ENCODE peak calls at places on chromosomes 6 and 20, in seven cellular contexts. P is transverse colon, J is uterus, H is GM23338, O is pancreas, A is lung, S is tibial artery. C is an unnamed sample.

GRCh38 chr6:30657454-30657853 is 10.5 kb downstream of the C6orf136 start:
- DNase-seq in H (no peak), A (no peak), P (no peak), S (no peak), O (no peak), J (no peak), C (no peak)

GRCh38 chr6:130118236-130118635 is 99.9 kb downstream of the L3MBTL3 start:
- DNase-seq in H (no peak), O (no peak), J (no peak), A (no peak), P (no peak), S (no peak), C (no peak)

GRCh38 chr20:51966296-51966971 is 164.1 kb upstream of the SALL4 start:
- DNase-seq in P (peak; percentile 41), O (peak; percentile 21), A (peak; percentile 67), H (peak; percentile 95), S (no peak), J (peak; percentile 37), C (peak; percentile 75)

GRCh38 chr20:15742076-15742475 is 831.2 kb downstream of the KIF16B start:
- DNase-seq in H (no peak), A (no peak), S (no peak), J (no peak), O (no peak), P (no peak), C (no peak)

GRCh38 chr20:13336308-13337089 is 115.4 kb downstream of the ISM1 start:
- DNase-seq in J (no peak), P (no peak), S (no peak), A (no peak), O (no peak), H (no peak), C (no peak)

GRCh38 chr6:39430968-39431523 is 108.5 kb upstream of the KCNK16 start:
- DNase-seq in P (peak; percentile 57), A (peak; percentile 63), O (peak; percentile 20), J (no peak), S (peak; percentile 78), H (peak; percentile 37), C (peak; percentile 20)

GRCh38 chr6:107331409-107332386 is 127.7 kb downstream of the PDSS2 start:
- DNase-seq in S (no peak), O (no peak), H (no peak), J (no peak), A (no peak), P (no peak), C (no peak)

GRCh38 chr6:163694988-163695942 is 280.7 kb downstream of the QKI start:
- DNase-seq in P (no peak), O (no peak), A (no peak), S (no peak), J (no peak), H (no peak), C (no peak)

GRCh38 chr20:58676161-58676560 is 16.4 kb upstream of the NPEPL1 start:
- DNase-seq in H (no peak), A (no peak), P (no peak), S (no peak), O (no peak), J (no peak), C (no peak)

GRCh38 chr20:35359335-35359997 is 52.3 kb downstream of the UQCC1 start:
- DNase-seq in P (no peak), H (no peak), J (no peak), A (no peak), O (no peak), S (no peak), C (no peak)

GRCh38 chr20:4383966-4384365 is 337.7 kb upstream of the PRND start:
- DNase-seq in O (no peak), H (no peak), J (no peak), A (no peak), P (no peak), S (no peak), C (peak; percentile 32)

GRCh38 chr6:131368077-131368911 is 204.7 kb upstream of the ARG1 start:
- DNase-seq in A (peak; percentile 67), P (peak; percentile 76), O (peak; percentile 77), S (peak; percentile 72), J (peak; percentile 13), H (no peak), C (peak; percentile 74)

GRCh38 chr6:11731423-11731822 is 47.2 kb downstream of the ADTRP start:
- DNase-seq in O (peak; percentile 49), A (no peak), S (no peak), P (no peak), H (no peak), J (no peak), C (no peak)

GRCh38 chr6:119533603-119534279 is 184.2 kb upstream of the MAN1A1 start:
- DNase-seq in P (no peak), J (no peak), O (no peak), S (no peak), H (no peak), A (no peak), C (peak; percentile 32)

GRCh38 chr20:49889943-49890650 is 25.2 kb downstream of the SPATA2 start:
- DNase-seq in S (peak; percentile 58), O (no peak), H (peak; percentile 70), P (no peak), J (no peak), A (no peak), C (no peak)
- H3K4me1 ChIP-seq in S (no peaks in the 10 kb centered on the region), O (peaks cover 14% of the 10 kb centered on the region), H (peaks cover 10% of the 10 kb centered on the region), P (peaks cover 16% of the 10 kb centered on the region), J (no peaks in the 10 kb centered on the region), A (peaks cover 41% of the 10 kb centered on the region), C (peaks cover 37% of the 10 kb centered on the region)

GRCh38 chr20:576156-576555 is 32.6 kb upstream of the CSNK2A1 start:
- DNase-seq in A (no peak), H (no peak), O (no peak), J (no peak), S (no peak), P (no peak), C (no peak)
- TF ChIP-seq CTCF in A (no peak), H (no peak), O (no peak), J (no peak), S (no peak), P (no peak), C (no peak)

DNA sequence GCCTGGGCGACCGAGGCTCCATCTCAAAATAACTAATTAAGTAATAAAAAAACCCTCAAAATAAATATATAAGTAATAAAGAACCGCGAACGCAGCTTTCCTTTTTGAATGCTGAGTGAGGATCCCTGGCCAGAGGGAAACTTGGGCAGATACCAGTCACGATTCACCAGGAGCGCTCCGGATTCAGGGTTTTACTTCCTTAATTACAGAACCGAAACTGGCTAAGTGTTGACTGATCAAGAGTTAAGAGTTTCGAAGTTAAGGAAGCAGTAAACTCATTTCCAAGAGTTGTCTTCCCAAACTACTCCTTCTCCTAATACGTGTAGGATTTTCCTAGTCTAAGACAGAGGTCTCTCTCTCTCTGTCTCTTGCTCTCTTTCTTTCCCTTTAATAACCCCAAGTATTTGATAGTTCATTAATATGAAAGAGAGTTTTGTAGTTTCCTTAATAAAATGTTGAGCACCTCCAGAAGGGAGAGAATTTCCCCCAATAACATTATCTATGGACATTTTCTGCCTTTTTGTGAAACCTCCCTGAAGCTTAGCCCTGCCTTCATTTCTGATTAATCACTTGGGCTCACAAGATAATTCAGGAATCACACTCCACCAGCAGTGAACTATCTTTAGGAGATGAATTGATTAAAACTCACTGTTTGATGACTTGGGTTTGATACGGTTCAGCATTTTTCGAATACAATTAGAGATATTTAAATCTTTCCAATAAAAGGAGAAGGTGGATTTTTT is 61.5 kb upstream of the ZNF217 start:
- DNase-seq in O (no peak), A (no peak), P (peak; percentile 61), J (no peak), H (no peak), S (peak; percentile 68), C (no peak)
- H3K4me1 ChIP-seq in O (peaks cover 40% of the 10 kb centered on the region), A (peaks cover 2% of the 10 kb centered on the region), P (peaks cover 27% of the 10 kb centered on the region), J (no peaks in the 10 kb centered on the region), H (peaks cover 40% of the 10 kb centered on the region), S (no peaks in the 10 kb centered on the region), C (peaks cover 36% of the 10 kb centered on the region)

DNA sequence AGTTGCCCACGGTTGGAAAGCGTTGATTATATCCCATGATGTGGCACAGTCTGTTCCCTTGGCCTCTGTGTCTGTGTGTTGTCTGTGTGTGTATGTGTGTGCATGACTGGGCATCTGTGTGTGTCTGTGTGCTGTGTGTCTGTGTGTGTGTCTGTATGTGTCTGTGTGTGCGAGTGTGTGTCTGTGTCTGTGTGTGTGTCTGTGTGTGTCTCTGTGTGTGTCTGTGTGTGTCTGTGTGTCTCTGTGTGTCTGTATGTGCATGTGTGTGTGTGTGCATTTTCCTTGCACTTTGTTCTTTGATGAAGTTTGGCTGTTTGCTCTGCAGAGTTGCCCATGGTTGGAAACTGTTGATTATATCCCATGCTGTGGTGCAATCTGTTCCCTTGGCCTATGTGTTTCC is 78.1 kb upstream of the RIN2 start:
- DNase-seq in A (no peak), S (no peak), H (no peak), O (no peak), J (no peak), P (no peak), C (no peak)
- TF ChIP-seq CTCF in A (no peak), S (no peak), H (no peak), O (no peak), J (no peak), P (no peak), C (no peak)

GRCh38 chr6:10305740-10306423 is 109.0 kb downstream of the TFAP2A start:
- DNase-seq in O (no peak), S (no peak), H (no peak), P (no peak), J (no peak), A (no peak), C (no peak)

GRCh38 chr6:10300071-10300470 is 114.8 kb downstream of the TFAP2A start:
- DNase-seq in J (no peak), H (no peak), P (no peak), A (no peak), S (no peak), O (no peak), C (no peak)

GRCh38 chr6:10307028-10307427 is 107.8 kb downstream of the TFAP2A start:
- DNase-seq in P (no peak), S (no peak), J (no peak), A (no peak), H (no peak), O (no peak), C (no peak)

GRCh38 chr6:10303806-10304520 is 110.9 kb downstream of the TFAP2A start:
- DNase-seq in S (no peak), P (no peak), A (no peak), H (no peak), O (no peak), J (no peak), C (no peak)

GRCh38 chr6:10302566-10303235 is 112.2 kb downstream of the TFAP2A start:
- DNase-seq in P (no peak), S (no peak), J (no peak), O (no peak), H (no peak), A (no peak), C (no peak)
- H3K4me1 ChIP-seq in P (no peaks in the 10 kb centered on the region), S (no peaks in the 10 kb centered on the region), J (no peaks in the 10 kb centered on the region), O (no peaks in the 10 kb centered on the region), H (no peaks in the 10 kb centered on the region), A (no peaks in the 10 kb centered on the region), C (no peaks in the 10 kb centered on the region)

DNA sequence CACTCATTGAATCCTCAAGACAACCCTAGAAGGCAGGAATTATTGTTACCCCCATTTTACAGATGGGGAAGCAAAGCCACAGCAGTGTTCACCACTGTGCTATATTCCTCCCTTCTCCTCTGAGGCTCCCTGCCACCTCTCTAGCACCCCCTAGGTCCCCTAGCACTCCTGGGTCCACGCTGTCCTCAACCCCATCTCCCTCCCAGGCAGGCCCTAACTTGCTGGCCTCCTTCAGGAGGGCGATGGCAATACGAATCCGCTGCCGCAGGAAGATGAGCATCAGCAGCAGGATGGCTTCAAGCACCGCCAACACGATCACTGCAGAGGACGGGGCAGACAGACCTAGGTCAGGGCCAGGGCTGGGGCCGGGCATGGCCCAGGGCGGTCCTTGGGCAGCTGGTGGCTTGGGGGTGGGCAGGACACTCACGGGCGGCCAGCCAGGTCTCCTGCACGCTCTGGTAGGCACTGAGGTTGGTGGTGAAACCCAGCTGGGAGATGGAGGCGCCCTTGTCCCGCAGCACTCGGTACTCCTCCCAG is 7.8 kb upstream of the NEU1 start:
- DNase-seq in S (no peak), H (peak; percentile 66), P (no peak), J (no peak), A (no peak), O (no peak), C (no peak)
- TF ChIP-seq CTCF in S (no peak), H (peak; percentile 49), P (no peak), J (no peak), A (no peak), O (no peak), C (no peak)

C was measured in cardiac muscle cell.